ENCODE peak calls at places on chromosomes 6 and 20, in four cellular contexts. N, M, Y and H are unnamed samples.

GRCh38 chr6:31299511-31299910 is 27.6 kb upstream of the HLA-C start:
- DNase-seq in N (no peak), M (no peak), Y (no peak), H (no peak)

GRCh38 chr20:4672948-4673347 is 48.8 kb upstream of the PRND start:
- DNase-seq in N (no peak), M (no peak), Y (no peak), H (no peak)

GRCh38 chr20:3068986-3069900 is 2.2 kb upstream of the OXT start:
- DNase-seq in N (no peak), M (peak), Y (no peak), H (peak)

GRCh38 chr6:166626177-166627038 is 643 bp downstream of the RPS6KA2 start:
- DNase-seq in N (no peak), M (peak), Y (no peak), H (no peak)

GRCh38 chr6:149513915-149514314 is 29.1 kb upstream of the ZC3H12D start:
- DNase-seq in N (no peak), M (no peak), Y (no peak), H (no peak)

GRCh38 chr6:166839569-166839968 is 116.8 kb downstream of the RNASET2 start:
- DNase-seq in N (no peak), M (no peak), Y (no peak), H (no peak)

GRCh38 chr6:122649701-122650100 is 39.5 kb downstream of the PKIB start:
- DNase-seq in N (no peak), M (no peak), Y (no peak), H (no peak)

GRCh38 chr6:138800377-138801150 is 4.7 kb downstream of the ECT2L start:
- DNase-seq in N (no peak), M (no peak), Y (no peak), H (no peak)

GRCh38 chr6:3268680-3269079 is 9.9 kb downstream of the PSMG4 start:
- DNase-seq in N (no peak), M (no peak), Y (no peak), H (no peak)

GRCh38 chr6:55445648-55446204 is 118.5 kb downstream of the GFRAL start:
- DNase-seq in N (no peak), M (peak), Y (no peak), H (peak)

GRCh38 chr6:44172759-44173500 is 14.3 kb downstream of the CAPN11 start:
- DNase-seq in N (peak), M (peak), Y (peak), H (peak)

GRCh38 chr6:11093065-11093590 is 506 bp upstream of the SMIM13 start:
- DNase-seq in N (no peak), M (no peak), Y (no peak), H (no peak)

GRCh38 chr20:45067558-45067957 is 33.4 kb downstream of the KCNS1 start:
- DNase-seq in N (no peak), M (no peak), Y (no peak), H (peak)

GRCh38 chr6:25404693-25405169 is 125.6 kb downstream of the CARMIL1 start:
- DNase-seq in N (no peak), M (no peak), Y (no peak), H (no peak)

GRCh38 chr6:10522929-10523573 is 1.9 kb downstream of the GCNT2 start:
- DNase-seq in N (no peak), M (peak), Y (no peak), H (no peak)

GRCh38 chr20:23441850-23442313 is 2.4 kb downstream of the CSTL1 start:
- DNase-seq in N (peak), M (peak), Y (peak), H (peak)

GRCh38 chr6:144310761-144311160 is 25.6 kb downstream of the UTRN start:
- DNase-seq in N (no peak), M (no peak), Y (no peak), H (no peak)

GRCh38 chr6:113148576-113148975 is 708.6 kb upstream of the MARCKS start:
- DNase-seq in N (no peak), M (no peak), Y (no peak), H (peak)

GRCh38 chr6:166927240-166927941 is 29.0 kb downstream of the RNASET2 start:
- DNase-seq in N (no peak), M (no peak), Y (no peak), H (no peak)

GRCh38 chr20:54208492-54209044 is 681 bp downstream of the PFDN4 start:
- DNase-seq in N (no peak), M (peak), Y (no peak), H (peak)

GRCh38 chr6:166318649-166319600 is 10.7 kb upstream of the PRR18 start:
- DNase-seq in N (no peak), M (no peak), Y (no peak), H (no peak)

GRCh38 chr6:13638626-13639025 is 23.5 kb downstream of the NOL7 start:
- DNase-seq in N (no peak), M (no peak), Y (no peak), H (no peak)

GRCh38 chr20:10984899-10985298 is 311.1 kb upstream of the JAG1 start:
- DNase-seq in N (no peak), M (no peak), Y (no peak), H (no peak)

GRCh38 chr6:110491644-110492317 is 15.4 kb upstream of the SLC22A16 start:
- DNase-seq in N (no peak), M (no peak), Y (no peak), H (no peak)

GRCh38 chr6:45970326-45970725 is 45.3 kb downstream of the CLIC5 start:
- DNase-seq in N (no peak), M (no peak), Y (no peak), H (no peak)

GRCh38 chr20:58233881-58234528 is 5.6 kb upstream of the ANKRD60 start:
- DNase-seq in N (no peak), M (peak), Y (no peak), H (no peak)

GRCh38 chr20:39358052-39358451 is 395.9 kb downstream of the DHX35 start:
- DNase-seq in N (no peak), M (no peak), Y (no peak), H (no peak)

GRCh38 chr6:113997106-113997505 is 26.2 kb upstream of the HDAC2 start:
- DNase-seq in N (no peak), M (no peak), Y (no peak), H (peak)

GRCh38 chr6:80969439-80969838 is 783.0 kb downstream of the TENT5A start:
- DNase-seq in N (no peak), M (no peak), Y (no peak), H (peak)

GRCh38 chr6:125748534-125749111 is 809 bp upstream of the HEY2 start:
- DNase-seq in N (no peak), M (peak), Y (no peak), H (no peak)

GRCh38 chr6:91751496-91751895 is 1164.6 kb upstream of the MAP3K7 start:
- DNase-seq in N (no peak), M (no peak), Y (no peak), H (no peak)

GRCh38 chr6:50791900-50792508 is 26.7 kb upstream of the TFAP2B start:
- DNase-seq in N (no peak), M (peak), Y (no peak), H (peak)

GRCh38 chr6:150624199-150624598 is 24.5 kb downstream of the PLEKHG1 start:
- DNase-seq in N (no peak), M (no peak), Y (no peak), H (no peak)

GRCh38 chr6:169173532-169174268 is 79.9 kb downstream of the THBS2 start:
- DNase-seq in N (no peak), M (no peak), Y (no peak), H (peak)

GRCh38 chr20:12928755-12929401 is 79.9 kb upstream of the SPTLC3 start:
- DNase-seq in N (no peak), M (no peak), Y (no peak), H (peak)

GRCh38 chr6:33990061-33990541 is 155.8 kb downstream of the GRM4 start:
- DNase-seq in N (peak), M (no peak), Y (no peak), H (no peak)

GRCh38 chr6:33991610-33992009 is 154.3 kb downstream of the GRM4 start:
- DNase-seq in N (no peak), M (no peak), Y (no peak), H (no peak)

GRCh38 chr6:33987531-33988021 is 158.3 kb downstream of the GRM4 start:
- DNase-seq in N (peak), M (no peak), Y (no peak), H (no peak)

GRCh38 chr6:33988121-33989015 is 157.5 kb downstream of the GRM4 start:
- DNase-seq in N (peak), M (no peak), Y (no peak), H (no peak)

DNA sequence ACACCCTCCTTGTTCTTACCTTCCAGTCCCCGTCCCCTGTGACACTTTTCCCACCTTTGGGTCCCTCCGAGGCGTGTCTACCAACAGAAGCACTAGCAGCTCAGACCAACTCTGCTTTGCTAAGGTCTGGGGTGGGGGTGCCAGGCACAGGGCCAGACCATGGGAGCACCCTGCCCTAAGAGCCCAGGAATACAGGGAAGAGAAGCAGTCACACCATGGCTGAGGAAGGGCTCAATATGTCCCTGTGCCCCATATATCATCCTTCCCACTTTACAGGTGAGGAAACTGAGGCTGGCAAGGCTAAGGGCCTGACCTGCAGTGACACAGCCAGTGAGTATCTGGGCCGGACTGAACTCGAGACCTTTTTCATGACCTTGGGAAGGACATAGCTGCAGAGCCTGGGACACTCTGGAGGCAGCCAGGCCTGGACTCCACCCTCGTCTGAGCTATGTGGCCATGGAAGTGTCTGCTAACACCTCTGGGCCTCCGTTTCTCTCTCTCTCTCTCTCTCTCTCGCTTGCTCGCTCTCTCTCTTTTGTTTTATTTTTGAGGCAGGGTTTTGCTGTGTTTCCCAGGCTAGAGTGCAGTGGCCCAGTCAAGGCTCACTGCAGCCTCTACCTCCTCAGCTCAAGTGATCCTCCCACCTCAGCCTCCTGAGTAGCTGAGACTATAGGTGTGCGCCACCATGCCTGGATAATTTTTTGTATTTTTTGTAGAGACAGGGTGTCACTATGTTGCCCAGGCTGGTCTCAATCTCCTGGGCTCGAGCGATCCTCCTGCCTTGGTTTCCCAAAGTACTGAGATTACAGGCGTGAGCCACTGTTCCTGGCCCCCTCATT is 156.7 kb downstream of the GRM4 start:
- DNase-seq in N (peak), M (no peak), Y (no peak), H (no peak)
- TF ChIP-seq CTCF in N (no peak), M (no peak), Y (no peak), H (no peak)

DNA sequence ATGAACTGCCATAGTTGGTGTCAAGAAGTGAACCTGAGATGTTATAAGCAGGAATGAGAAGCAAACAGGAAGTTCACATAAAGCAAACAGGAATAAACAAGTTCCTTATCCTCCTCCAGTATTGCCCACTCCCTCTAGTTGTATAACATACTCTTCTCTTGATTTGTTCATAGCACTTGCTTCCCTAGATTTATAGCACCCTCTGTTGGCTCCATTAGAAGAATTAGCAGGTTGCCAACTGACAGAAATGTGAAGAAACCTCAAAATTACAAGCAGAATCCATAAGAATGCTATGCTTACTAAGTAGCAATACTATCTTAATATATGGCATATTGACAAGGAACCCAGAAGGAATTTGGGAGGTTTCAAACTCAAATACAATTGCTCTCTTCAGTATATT is 195.4 kb downstream of the TBX18 start:
- DNase-seq in N (no peak), M (peak), Y (no peak), H (peak)
- TF ChIP-seq CTCF in N (peak), M (peak), Y (peak), H (peak)

GRCh38 chr6:7421066-7421465 is 31.5 kb downstream of the RIOK1 start:
- DNase-seq in N (no peak), M (no peak), Y (no peak), H (no peak)
- TF ChIP-seq CTCF in N (no peak), M (no peak), Y (no peak), H (no peak)

GRCh38 chr6:29227235-29227634 is 56.5 kb downstream of the OR2J2 start:
- DNase-seq in N (no peak), M (no peak), Y (no peak), H (no peak)
- TF ChIP-seq CTCF in N (no peak), M (no peak), Y (no peak), H (no peak)

DNA sequence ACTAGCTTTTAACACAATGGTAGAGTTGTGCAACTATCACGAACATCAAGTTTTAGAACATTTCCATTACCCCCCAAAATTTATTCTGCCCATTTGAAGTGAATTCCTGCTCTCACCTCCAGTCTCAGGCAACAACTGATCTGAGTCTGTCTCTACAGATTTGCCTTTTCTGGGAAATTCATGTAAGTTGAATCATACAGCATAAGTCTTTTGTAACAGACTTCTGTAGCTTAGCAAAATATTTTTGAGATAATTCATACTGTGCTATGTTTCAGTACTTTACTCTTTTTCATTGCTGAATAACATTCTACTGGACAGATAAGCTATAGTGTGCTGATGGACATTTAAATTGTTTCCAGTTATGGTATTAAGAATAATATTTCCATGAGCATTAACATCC is 447.3 kb upstream of the GJE1 start:
- DNase-seq in N (no peak), M (no peak), Y (no peak), H (no peak)
- TF ChIP-seq CTCF in N (no peak), M (no peak), Y (no peak), H (no peak)

GRCh38 chr6:64254558-64254957 is 619.0 kb downstream of the PHF3 start:
- DNase-seq in N (no peak), M (no peak), Y (no peak), H (no peak)

GRCh38 chr6:64257586-64257985 is 622.0 kb downstream of the PHF3 start:
- DNase-seq in N (no peak), M (no peak), Y (no peak), H (no peak)

GRCh38 chr6:64258302-64258701 is 622.7 kb downstream of the PHF3 start:
- DNase-seq in N (no peak), M (no peak), Y (no peak), H (no peak)

GRCh38 chr6:64255000-64255399 is 619.4 kb downstream of the PHF3 start:
- DNase-seq in N (no peak), M (no peak), Y (no peak), H (no peak)

DNA sequence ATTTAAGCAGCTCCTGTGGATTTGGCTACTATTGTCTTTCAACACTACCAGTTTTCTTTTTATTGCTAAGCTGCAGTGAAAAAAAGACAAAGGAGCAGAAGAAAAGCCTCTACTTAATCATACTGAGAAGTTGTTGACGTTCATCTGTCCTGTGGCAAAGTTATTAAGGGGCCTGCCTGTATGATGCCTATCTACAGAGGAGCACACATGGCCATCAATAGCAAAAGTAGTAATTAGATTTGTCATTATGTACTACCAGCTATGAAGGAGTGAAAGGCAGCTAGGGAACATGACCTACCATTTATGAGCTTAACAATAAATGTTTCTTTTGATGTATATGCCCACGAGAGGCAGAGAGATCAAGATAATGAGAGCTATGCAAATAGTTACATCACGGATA is 620.9 kb downstream of the PHF3 start:
- DNase-seq in N (no peak), M (no peak), Y (no peak), H (no peak)
- TF ChIP-seq CTCF in N (no peak), M (no peak), Y (no peak), H (no peak)

GRCh38 chr6:1336246-1336843 is 24.4 kb downstream of the FOXQ1 start:
- DNase-seq in N (no peak), M (peak), Y (no peak), H (no peak)
- TF ChIP-seq CTCF in N (no peak), M (peak), Y (no peak), H (peak)